ENCODE peak calls at places on chromosomes 3 and 15, in six cellular contexts. One of them, this sample, is unnamed.

GRCh38 chr3:139534992-139535879 is 4.3 kb downstream of the RBP1 start:
- DNase-seq in astrocyte of the hippocampus: peak; percentile 91
- DNase-seq in frontal cortex: no peak
- DNase-seq in iris pigment epithelial cell: peak; percentile 82
- DNase-seq in amygdala: no peak
- DNase-seq in NCI-H748 treated with DMSO at 0.1 percent for 48 hours: no peak
- DNase-seq in this sample: no peak

GRCh38 chr3:8987673-8988655 is 24.7 kb upstream of the RAD18 start:
- DNase-seq in astrocyte of the hippocampus: peak; percentile 82
- DNase-seq in frontal cortex: peak; percentile 83
- DNase-seq in iris pigment epithelial cell: peak; percentile 55
- DNase-seq in amygdala: no peak
- DNase-seq in NCI-H748 treated with DMSO at 0.1 percent for 48 hours: peak; percentile 17
- DNase-seq in this sample: no peak

GRCh38 chr3:53045107-53045783 is 628 bp downstream of the SFMBT1 start:
- DNase-seq in astrocyte of the hippocampus: peak; percentile 75
- DNase-seq in frontal cortex: peak; percentile 95
- DNase-seq in iris pigment epithelial cell: peak; percentile 31
- DNase-seq in amygdala: no peak
- DNase-seq in NCI-H748 treated with DMSO at 0.1 percent for 48 hours: no peak
- DNase-seq in this sample: no peak

GRCh38 chr15:37528432-37528831 is 406.0 kb upstream of the TMCO5A start:
- DNase-seq in astrocyte of the hippocampus: no peak
- DNase-seq in frontal cortex: no peak
- DNase-seq in iris pigment epithelial cell: no peak
- DNase-seq in amygdala: no peak
- DNase-seq in NCI-H748 treated with DMSO at 0.1 percent for 48 hours: no peak
- DNase-seq in this sample: no peak

GRCh38 chr3:37492977-37493471 is 318.6 kb upstream of the LRRFIP2 start:
- DNase-seq in astrocyte of the hippocampus: peak; percentile 30
- DNase-seq in frontal cortex: no peak
- DNase-seq in iris pigment epithelial cell: peak; percentile 14
- DNase-seq in amygdala: no peak
- DNase-seq in NCI-H748 treated with DMSO at 0.1 percent for 48 hours: no peak
- DNase-seq in this sample: no peak

GRCh38 chr15:48459571-48460461 is 128.6 kb downstream of the DUT start:
- DNase-seq in astrocyte of the hippocampus: peak; percentile 30
- DNase-seq in frontal cortex: no peak
- DNase-seq in iris pigment epithelial cell: peak; percentile 90
- DNase-seq in amygdala: no peak
- DNase-seq in NCI-H748 treated with DMSO at 0.1 percent for 48 hours: no peak
- DNase-seq in this sample: no peak

GRCh38 chr3:17039579-17039978 is 154.8 kb downstream of the PLCL2 start:
- DNase-seq in astrocyte of the hippocampus: peak; percentile 74
- DNase-seq in frontal cortex: no peak
- DNase-seq in iris pigment epithelial cell: peak; percentile 95
- DNase-seq in amygdala: no peak
- DNase-seq in NCI-H748 treated with DMSO at 0.1 percent for 48 hours: no peak
- DNase-seq in this sample: peak; percentile 71

GRCh38 chr3:123807820-123808219 is 76.3 kb downstream of the MYLK start:
- DNase-seq in astrocyte of the hippocampus: peak; percentile 65
- DNase-seq in frontal cortex: no peak
- DNase-seq in iris pigment epithelial cell: no peak
- DNase-seq in amygdala: no peak
- DNase-seq in NCI-H748 treated with DMSO at 0.1 percent for 48 hours: no peak
- DNase-seq in this sample: no peak

GRCh38 chr3:127174715-127175140 is 18.2 kb upstream of the PRR23E start:
- DNase-seq in astrocyte of the hippocampus: no peak
- DNase-seq in frontal cortex: no peak
- DNase-seq in iris pigment epithelial cell: no peak
- DNase-seq in amygdala: no peak
- DNase-seq in NCI-H748 treated with DMSO at 0.1 percent for 48 hours: no peak
- DNase-seq in this sample: no peak

GRCh38 chr15:44261007-44261706 is 27.4 kb upstream of the GOLM2 start:
- DNase-seq in astrocyte of the hippocampus: no peak
- DNase-seq in frontal cortex: no peak
- DNase-seq in iris pigment epithelial cell: no peak
- DNase-seq in amygdala: no peak
- DNase-seq in NCI-H748 treated with DMSO at 0.1 percent for 48 hours: peak; percentile 45
- DNase-seq in this sample: no peak

GRCh38 chr3:184574552-184575430 is 13.2 kb downstream of the EPHB3 start:
- DNase-seq in astrocyte of the hippocampus: no peak
- DNase-seq in frontal cortex: no peak
- DNase-seq in iris pigment epithelial cell: no peak
- DNase-seq in amygdala: no peak
- DNase-seq in NCI-H748 treated with DMSO at 0.1 percent for 48 hours: no peak
- DNase-seq in this sample: no peak

GRCh38 chr15:99909914-99910313 is 176.7 kb upstream of the LYSMD4 start:
- DNase-seq in astrocyte of the hippocampus: no peak
- DNase-seq in frontal cortex: no peak
- DNase-seq in iris pigment epithelial cell: no peak
- DNase-seq in amygdala: no peak
- DNase-seq in NCI-H748 treated with DMSO at 0.1 percent for 48 hours: no peak
- DNase-seq in this sample: no peak

GRCh38 chr15:75502360-75502759 is 50.9 kb upstream of the SIN3A start:
- DNase-seq in astrocyte of the hippocampus: no peak
- DNase-seq in frontal cortex: no peak
- DNase-seq in iris pigment epithelial cell: no peak
- DNase-seq in amygdala: no peak
- DNase-seq in NCI-H748 treated with DMSO at 0.1 percent for 48 hours: no peak
- DNase-seq in this sample: no peak

GRCh38 chr3:180693656-180694055 is 14.4 kb upstream of the CCDC39 start:
- DNase-seq in astrocyte of the hippocampus: no peak
- DNase-seq in frontal cortex: no peak
- DNase-seq in iris pigment epithelial cell: no peak
- DNase-seq in amygdala: no peak
- DNase-seq in NCI-H748 treated with DMSO at 0.1 percent for 48 hours: no peak
- DNase-seq in this sample: no peak

GRCh38 chr3:42052867-42053351 is 38.2 kb upstream of the TRAK1 start:
- DNase-seq in astrocyte of the hippocampus: no peak
- DNase-seq in frontal cortex: peak; percentile 66
- DNase-seq in iris pigment epithelial cell: no peak
- DNase-seq in amygdala: peak; percentile 38
- DNase-seq in NCI-H748 treated with DMSO at 0.1 percent for 48 hours: no peak
- DNase-seq in this sample: no peak

GRCh38 chr3:167855306-167855705 is 119.8 kb downstream of the SERPINI1 start:
- DNase-seq in astrocyte of the hippocampus: no peak
- DNase-seq in frontal cortex: no peak
- DNase-seq in iris pigment epithelial cell: no peak
- DNase-seq in amygdala: no peak
- DNase-seq in NCI-H748 treated with DMSO at 0.1 percent for 48 hours: no peak
- DNase-seq in this sample: no peak

GRCh38 chr3:21979706-21980105 is 228.7 kb upstream of the ZNF385D start:
- DNase-seq in astrocyte of the hippocampus: peak; percentile 29
- DNase-seq in frontal cortex: no peak
- DNase-seq in iris pigment epithelial cell: peak; percentile 68
- DNase-seq in amygdala: no peak
- DNase-seq in NCI-H748 treated with DMSO at 0.1 percent for 48 hours: no peak
- DNase-seq in this sample: no peak